ENCODE peak calls at places on chromosomes 1 and 21, in five cellular contexts. I is H9, X is H1, J is trophoblast cell, M is mesenchymal stem cell. S is an unnamed sample.

GRCh38 chr1:72051538-72051937 is 230.8 kb downstream of the NEGR1 start:
- DNase-seq in J (no peak), M (no peak), I (no peak), X (no peak), S (no peak)

GRCh38 chr1:101506541-101507164 is 269.8 kb downstream of the S1PR1 start:
- DNase-seq in X (peak; percentile 48), I (no peak), J (peak; percentile 78), M (peak; percentile 43), S (peak; percentile 41)

GRCh38 chr1:181469829-181470228 is 13.5 kb upstream of the CACNA1E start:
- DNase-seq in X (no peak), I (no peak), J (peak; percentile 73), M (peak; percentile 10), S (no peak)

GRCh38 chr1:25683731-25684130 is 67.1 kb downstream of the MAN1C1 start:
- DNase-seq in M (no peak), I (no peak), J (no peak), X (no peak), S (no peak)

GRCh38 chr1:77781683-77782082 is 2.2 kb downstream of the MIGA1 start:
- DNase-seq in I (no peak), M (no peak), J (no peak), X (no peak), S (no peak)

GRCh38 chr21:39911792-39912191 is 44.6 kb downstream of the PCP4 start:
- DNase-seq in M (no peak), J (no peak), X (no peak), I (no peak), S (no peak)

GRCh38 chr1:184854456-184855180 is 100.0 kb upstream of the EDEM3 start:
- DNase-seq in X (no peak), M (peak; percentile 68), J (no peak), I (no peak), S (no peak)

GRCh38 chr1:54811066-54811465 is 9.9 kb upstream of the TTC22 start:
- DNase-seq in J (no peak), I (no peak), X (peak; percentile 22), M (no peak), S (no peak)

GRCh38 chr1:102118150-102118549 is 121.4 kb upstream of the OLFM3 start:
- DNase-seq in X (no peak), M (no peak), I (no peak), J (no peak), S (peak; percentile 33)

GRCh38 chr1:179558078-179558477 is 17.7 kb downstream of the NPHS2 start:
- DNase-seq in I (no peak), M (no peak), X (no peak), J (no peak), S (no peak)

GRCh38 chr21:34807881-34808568 is 139.2 kb downstream of the CLIC6 start:
- DNase-seq in I (no peak), M (peak; percentile 99), X (no peak), J (peak; percentile 91), S (no peak)

GRCh38 chr1:24483441-24483840 is 19.2 kb upstream of the RCAN3 start:
- DNase-seq in M (no peak), X (no peak), I (no peak), J (no peak), S (no peak)

GRCh38 chr1:39213511-39214002 is 9.1 kb downstream of the MACF1 start:
- DNase-seq in I (no peak), J (peak; percentile 87), M (peak; percentile 81), X (no peak), S (no peak)

GRCh38 chr1:205313681-205314308 is 7.8 kb downstream of the NUAK2 start:
- DNase-seq in J (peak; percentile 53), X (peak; percentile 79), I (peak; percentile 94), M (peak; percentile 74), S (peak; percentile 98)

GRCh38 chr1:211469938-211470529 is 21.9 kb downstream of the RD3 start:
- DNase-seq in I (peak; percentile 95), M (peak; percentile 66), X (peak; percentile 92), J (peak; percentile 89), S (peak; percentile 72)

GRCh38 chr21:43343992-43344886 is 82.7 kb downstream of the SIK1 start:
- DNase-seq in X (no peak), M (no peak), J (no peak), I (no peak), S (no peak)

GRCh38 chr21:32807717-32808380 is 36.3 kb upstream of the PAXBP1 start:
- DNase-seq in J (no peak), M (no peak), I (no peak), X (no peak), S (peak; percentile 20)

GRCh38 chr1:53738205-53739108 is 507 bp downstream of the GLIS1 start:
- DNase-seq in M (no peak), I (no peak), J (peak; percentile 4), X (peak; percentile 60), S (no peak)

GRCh38 chr1:167273027-167273800 is 52.5 kb downstream of the POU2F1 start:
- DNase-seq in M (peak; percentile 37), X (no peak), J (no peak), I (no peak), S (no peak)

GRCh38 chr1:185442065-185442464 is 125.0 kb upstream of the IVNS1ABP start:
- DNase-seq in M (peak; percentile 45), J (no peak), X (no peak), I (no peak), S (no peak)

GRCh38 chr1:33072707-33073106 is 8.2 kb upstream of the AZIN2 start:
- DNase-seq in X (no peak), I (no peak), J (no peak), M (no peak), S (no peak)

GRCh38 chr1:42861014-42861399 is 14.6 kb downstream of the ZNF691 start:
- DNase-seq in X (no peak), J (no peak), I (no peak), M (no peak), S (no peak)

GRCh38 chr1:74895411-74895810 is 162.5 kb downstream of the TYW3 start:
- DNase-seq in X (no peak), M (no peak), J (no peak), I (no peak), S (no peak)

GRCh38 chr1:20883766-20884165 is 96.7 kb upstream of the HP1BP3 start:
- DNase-seq in M (no peak), J (peak; percentile 99), I (no peak), X (no peak), S (no peak)

GRCh38 chr1:70140343-70140742 is 65.0 kb downstream of the LRRC40 start:
- DNase-seq in I (no peak), X (no peak), J (no peak), M (peak; percentile 35), S (no peak)

GRCh38 chr1:222739929-222740328 is 2.9 kb downstream of the FAM177B start:
- DNase-seq in I (no peak), J (no peak), X (no peak), M (no peak), S (no peak)

GRCh38 chr1:42240964-42241755 is 76.6 kb upstream of the GUCA2A start:
- DNase-seq in X (no peak), M (peak; percentile 23), I (peak; percentile 23), J (no peak), S (no peak)

GRCh38 chr1:106498238-106498637 is 558.2 kb upstream of the PRMT6 start:
- DNase-seq in J (no peak), I (no peak), X (no peak), M (no peak), S (no peak)

GRCh38 chr1:115170972-115171392 is 81.7 kb upstream of the TSPAN2 start:
- DNase-seq in X (no peak), I (no peak), M (no peak), J (peak; percentile 80), S (no peak)

GRCh38 chr1:88736633-88737248 is 52.7 kb downstream of the PKN2 start:
- DNase-seq in J (peak; percentile 51), X (peak; percentile 71), M (peak; percentile 64), I (peak; percentile 69), S (no peak)

GRCh38 chr1:61606448-61607312 is 118.3 kb downstream of the TM2D1 start:
- DNase-seq in X (no peak), M (no peak), I (no peak), J (no peak), S (no peak)

DNA sequence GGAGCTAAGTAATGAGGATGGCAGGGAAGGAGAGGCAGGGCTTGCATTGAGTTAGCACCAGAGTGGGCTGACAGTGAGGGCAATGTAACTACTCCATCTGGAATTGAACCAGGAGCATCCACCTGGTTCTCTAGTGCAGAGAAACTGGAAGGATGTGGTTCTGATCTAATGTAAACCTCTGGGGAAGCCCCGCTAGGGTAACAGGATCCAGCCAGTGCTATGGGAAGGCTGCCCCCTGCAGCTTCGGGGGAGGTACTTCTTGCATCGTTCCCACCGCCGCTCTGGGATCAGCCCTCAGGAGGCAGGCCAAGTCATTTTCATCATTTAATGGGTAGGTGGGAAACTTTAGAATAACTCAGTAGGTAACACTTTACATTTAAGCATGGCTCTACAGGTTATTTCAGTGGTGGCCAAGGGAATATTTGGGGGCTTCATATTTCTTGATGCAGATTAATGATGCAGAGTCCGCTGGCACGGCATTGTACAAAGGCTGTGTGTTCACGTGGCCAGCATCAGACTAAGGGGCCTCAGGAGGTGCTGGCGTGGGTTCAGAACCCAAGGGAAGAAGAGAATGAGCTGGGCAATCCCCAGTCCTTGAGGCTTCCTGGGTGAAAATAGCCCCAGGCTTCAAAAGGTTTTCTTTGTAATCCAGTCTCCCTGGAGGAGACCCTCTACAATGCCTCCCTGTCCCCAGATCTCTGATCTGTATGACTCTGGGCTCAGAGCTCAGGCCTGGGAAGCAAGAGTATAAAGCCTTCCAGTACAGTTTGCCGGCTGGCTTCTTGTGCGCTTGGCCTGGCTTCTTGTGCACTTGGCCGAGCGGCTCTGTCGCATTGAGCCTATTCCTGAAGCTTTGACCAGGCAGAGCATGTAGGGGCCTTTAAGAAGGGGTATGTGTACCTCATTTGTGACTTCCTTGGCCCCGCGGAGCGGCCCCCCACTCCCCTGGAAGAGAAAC is 26.4 kb upstream of the KAZN start:
- DNase-seq in M (no peak), J (peak; percentile 31), X (peak; percentile 78), I (peak; percentile 77), S (peak; percentile 4)
- H2BK12ac ChIP-seq in M (no peak overlapping the region), J (no peak overlapping the region), X (peak overlapping the region; percentile 30), I (no peak overlapping the region), S (no peak overlapping the region)

GRCh38 chr1:225364439-225364838 is 63.4 kb downstream of the LBR start:
- DNase-seq in M (no peak), J (no peak), X (no peak), I (no peak), S (no peak)
- H2BK12ac ChIP-seq in M (no peak overlapping the region), J (no peak overlapping the region), X (no peak overlapping the region), I (no peak overlapping the region), S (no peak overlapping the region)

GRCh38 chr1:27659497-27660299 is 12.3 kb downstream of the IFI6 start:
- DNase-seq in J (peak; percentile 85), X (peak; percentile 97), I (peak; percentile 94), M (peak; percentile 88), S (peak; percentile 78)
- H2BK12ac ChIP-seq in J (no peak overlapping the region), X (peak overlapping the region; percentile 63), I (no peak overlapping the region), M (peak overlapping the region; percentile 48), S (no peak overlapping the region)

DNA sequence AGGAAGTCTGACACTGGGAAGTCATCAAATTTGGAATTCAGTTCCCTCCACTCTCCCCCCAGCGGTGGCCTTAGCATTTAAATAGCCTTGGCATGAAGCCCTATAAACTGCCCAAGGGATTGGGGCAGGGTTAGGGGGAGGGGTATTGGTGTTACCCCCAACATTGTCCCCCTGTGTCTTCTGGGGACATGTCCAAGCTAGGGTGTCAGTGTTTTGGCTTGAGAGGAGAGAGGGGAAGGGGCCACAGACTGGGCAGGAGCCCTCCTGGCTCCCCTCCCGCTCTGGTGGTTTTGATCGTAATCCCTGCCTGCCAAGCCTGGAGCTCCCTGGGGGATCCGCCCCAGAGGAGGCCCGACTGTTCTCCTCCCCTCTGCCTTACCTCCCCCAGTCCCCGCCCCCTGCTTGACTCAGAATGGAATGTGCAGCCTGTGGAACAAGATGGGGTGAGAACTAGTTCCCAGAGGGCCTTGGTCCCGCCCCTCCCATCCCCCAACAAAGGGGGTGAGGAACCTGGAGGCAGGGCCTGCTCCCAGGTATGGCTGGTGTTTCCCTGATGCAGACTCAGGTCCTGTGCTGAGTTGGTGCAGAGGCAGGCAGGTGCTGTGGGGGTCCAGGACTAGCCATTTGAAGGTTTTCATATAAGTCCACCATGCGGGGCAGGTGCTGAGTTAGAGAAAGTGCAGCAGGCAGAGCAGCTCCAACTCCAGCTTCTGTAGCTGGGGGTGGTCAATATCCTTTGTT is 7.4 kb downstream of the SOX13 start:
- DNase-seq in X (peak; percentile 97), I (peak; percentile 99), J (peak; percentile 39), M (peak; percentile 80), S (peak; percentile 81)
- H2BK12ac ChIP-seq in X (peak overlapping the region; percentile 95), I (no peak overlapping the region), J (no peak overlapping the region), M (peak overlapping the region; percentile 87), S (no peak overlapping the region)

S was measured in neuronal stem cell.